ENCODE peak calls at places on chromosomes 16 and 17, in five cellular contexts. One of them, this sample, is unnamed.

GRCh38 chr16:19265531-19265930 is 20.0 kb upstream of the CLEC19A start:
- DNase-seq in activated naive CD8-positive, alpha-beta T cell treated with anti-CD3 and anti-CD28 coated beads, Interleukin-2, amount 50 U/mL, for 24 hours: no peak
- DNase-seq in effector memory CD8-positive, alpha-beta T cell: no peak
- DNase-seq in skeletal muscle cell: no peak
- DNase-seq in fibroblast of lung: no peak
- DNase-seq in this sample: no peak

GRCh38 chr17:62219500-62219899 is 154.4 kb upstream of the MED13 start:
- DNase-seq in activated naive CD8-positive, alpha-beta T cell treated with anti-CD3 and anti-CD28 coated beads, Interleukin-2, amount 50 U/mL, for 24 hours: no peak
- DNase-seq in effector memory CD8-positive, alpha-beta T cell: no peak
- DNase-seq in skeletal muscle cell: no peak
- DNase-seq in fibroblast of lung: no peak
- DNase-seq in this sample: no peak

GRCh38 chr17:40615295-40615988 is 32.2 kb downstream of the SMARCE1 start:
- DNase-seq in activated naive CD8-positive, alpha-beta T cell treated with anti-CD3 and anti-CD28 coated beads, Interleukin-2, amount 50 U/mL, for 24 hours: peak
- DNase-seq in effector memory CD8-positive, alpha-beta T cell: no peak
- DNase-seq in skeletal muscle cell: peak
- DNase-seq in fibroblast of lung: peak
- DNase-seq in this sample: peak

GRCh38 chr16:31114468-31114867 is 3.0 kb upstream of the KAT8 start:
- DNase-seq in activated naive CD8-positive, alpha-beta T cell treated with anti-CD3 and anti-CD28 coated beads, Interleukin-2, amount 50 U/mL, for 24 hours: no peak
- DNase-seq in effector memory CD8-positive, alpha-beta T cell: no peak
- DNase-seq in skeletal muscle cell: no peak
- DNase-seq in fibroblast of lung: no peak
- DNase-seq in this sample: no peak

GRCh38 chr16:65634291-65634690 is 512.4 kb upstream of the CDH11 start:
- DNase-seq in activated naive CD8-positive, alpha-beta T cell treated with anti-CD3 and anti-CD28 coated beads, Interleukin-2, amount 50 U/mL, for 24 hours: no peak
- DNase-seq in effector memory CD8-positive, alpha-beta T cell: no peak
- DNase-seq in skeletal muscle cell: no peak
- DNase-seq in fibroblast of lung: no peak
- DNase-seq in this sample: no peak

GRCh38 chr17:79078476-79079190 is 4.0 kb downstream of the ENGASE start:
- DNase-seq in activated naive CD8-positive, alpha-beta T cell treated with anti-CD3 and anti-CD28 coated beads, Interleukin-2, amount 50 U/mL, for 24 hours: no peak
- DNase-seq in effector memory CD8-positive, alpha-beta T cell: no peak
- DNase-seq in skeletal muscle cell: no peak
- DNase-seq in fibroblast of lung: no peak
- DNase-seq in this sample: peak

GRCh38 chr17:65519471-65519870 is 42.0 kb downstream of the AXIN2 start:
- DNase-seq in activated naive CD8-positive, alpha-beta T cell treated with anti-CD3 and anti-CD28 coated beads, Interleukin-2, amount 50 U/mL, for 24 hours: no peak
- DNase-seq in effector memory CD8-positive, alpha-beta T cell: no peak
- DNase-seq in skeletal muscle cell: no peak
- DNase-seq in fibroblast of lung: peak
- DNase-seq in this sample: no peak

GRCh38 chr17:63275318-63275967 is 170.7 kb downstream of the CYB561 start:
- DNase-seq in activated naive CD8-positive, alpha-beta T cell treated with anti-CD3 and anti-CD28 coated beads, Interleukin-2, amount 50 U/mL, for 24 hours: peak
- DNase-seq in effector memory CD8-positive, alpha-beta T cell: no peak
- DNase-seq in skeletal muscle cell: peak
- DNase-seq in fibroblast of lung: peak
- DNase-seq in this sample: no peak

GRCh38 chr17:28086519-28086918 is 44.0 kb downstream of the NLK start:
- DNase-seq in activated naive CD8-positive, alpha-beta T cell treated with anti-CD3 and anti-CD28 coated beads, Interleukin-2, amount 50 U/mL, for 24 hours: no peak
- DNase-seq in effector memory CD8-positive, alpha-beta T cell: no peak
- DNase-seq in skeletal muscle cell: no peak
- DNase-seq in fibroblast of lung: no peak
- DNase-seq in this sample: no peak

GRCh38 chr17:55769625-55770000 is 18.8 kb downstream of the PCTP start:
- DNase-seq in activated naive CD8-positive, alpha-beta T cell treated with anti-CD3 and anti-CD28 coated beads, Interleukin-2, amount 50 U/mL, for 24 hours: no peak
- DNase-seq in effector memory CD8-positive, alpha-beta T cell: no peak
- DNase-seq in skeletal muscle cell: peak
- DNase-seq in fibroblast of lung: peak
- DNase-seq in this sample: no peak

GRCh38 chr17:13523164-13523563 is 78.6 kb downstream of the HS3ST3A1 start:
- DNase-seq in activated naive CD8-positive, alpha-beta T cell treated with anti-CD3 and anti-CD28 coated beads, Interleukin-2, amount 50 U/mL, for 24 hours: no peak
- DNase-seq in effector memory CD8-positive, alpha-beta T cell: no peak
- DNase-seq in skeletal muscle cell: no peak
- DNase-seq in fibroblast of lung: no peak
- DNase-seq in this sample: no peak